ENCODE peak calls at places on chromosomes 1 and 21, in ten cellular contexts. One of them, this sample, is unnamed.

GRCh38 chr1:212257157-212257556 is 28.1 kb upstream of the PPP2R5A start:
- DNase-seq in ACHN: no peak
- DNase-seq in caudate nucleus: no peak
- DNase-seq in nucleus accumbens: no peak
- DNase-seq in pancreas: no peak
- DNase-seq in GF-D8: no peak
- DNase-seq in tibial artery: no peak
- DNase-seq in stimulated activated CD4-positive, alpha-beta T cell treated with anti-CD3 and anti-CD28 coated beads, Interleukin-4, amount 100 ng/mL, for 1 hour: no peak
- DNase-seq in NCI-H446 treated with DMSO at 0.1 percent for 48 hours: no peak
- DNase-seq in MG63: no peak
- DNase-seq in this sample: peak; percentile 84

GRCh38 chr21:45154511-45155508 is 80.4 kb downstream of the ADARB1 start:
- DNase-seq in MG63: no peak
- DNase-seq in ACHN: peak; percentile 15
- DNase-seq in tibial artery: peak; percentile 69
- DNase-seq in pancreas: no peak
- DNase-seq in NCI-H446 treated with DMSO at 0.1 percent for 48 hours: no peak
- DNase-seq in nucleus accumbens: no peak
- DNase-seq in GF-D8: no peak
- DNase-seq in stimulated activated CD4-positive, alpha-beta T cell treated with anti-CD3 and anti-CD28 coated beads, Interleukin-4, amount 100 ng/mL, for 1 hour: no peak
- DNase-seq in caudate nucleus: no peak
- DNase-seq in this sample: no peak

GRCh38 chr1:234881893-234882771 is 246.5 kb downstream of the TOMM20 start:
- DNase-seq in GF-D8: no peak
- DNase-seq in pancreas: peak; percentile 3
- DNase-seq in ACHN: no peak
- DNase-seq in nucleus accumbens: no peak
- DNase-seq in tibial artery: no peak
- DNase-seq in caudate nucleus: no peak
- DNase-seq in NCI-H446 treated with DMSO at 0.1 percent for 48 hours: no peak
- DNase-seq in MG63: no peak
- DNase-seq in stimulated activated CD4-positive, alpha-beta T cell treated with anti-CD3 and anti-CD28 coated beads, Interleukin-4, amount 100 ng/mL, for 1 hour: no peak
- DNase-seq in this sample: no peak

GRCh38 chr1:3777078-3777547 is 4.6 kb downstream of the SMIM1 start:
- DNase-seq in NCI-H446 treated with DMSO at 0.1 percent for 48 hours: no peak
- DNase-seq in tibial artery: no peak
- DNase-seq in stimulated activated CD4-positive, alpha-beta T cell treated with anti-CD3 and anti-CD28 coated beads, Interleukin-4, amount 100 ng/mL, for 1 hour: no peak
- DNase-seq in nucleus accumbens: no peak
- DNase-seq in MG63: no peak
- DNase-seq in GF-D8: no peak
- DNase-seq in ACHN: no peak
- DNase-seq in caudate nucleus: no peak
- DNase-seq in pancreas: no peak
- DNase-seq in this sample: no peak

GRCh38 chr1:39799770-39800470 is 11.3 kb upstream of the BMP8B start:
- DNase-seq in ACHN: peak; percentile 82
- DNase-seq in nucleus accumbens: peak; percentile 63
- DNase-seq in MG63: peak; percentile 71
- DNase-seq in GF-D8: peak; percentile 26
- DNase-seq in stimulated activated CD4-positive, alpha-beta T cell treated with anti-CD3 and anti-CD28 coated beads, Interleukin-4, amount 100 ng/mL, for 1 hour: peak; percentile 72
- DNase-seq in pancreas: peak; percentile 92
- DNase-seq in tibial artery: no peak
- DNase-seq in NCI-H446 treated with DMSO at 0.1 percent for 48 hours: no peak
- DNase-seq in caudate nucleus: peak; percentile 22
- DNase-seq in this sample: peak; percentile 72

GRCh38 chr1:33719771-33720670 is 143.9 kb upstream of the HMGB4 start:
- DNase-seq in caudate nucleus: no peak
- DNase-seq in stimulated activated CD4-positive, alpha-beta T cell treated with anti-CD3 and anti-CD28 coated beads, Interleukin-4, amount 100 ng/mL, for 1 hour: no peak
- DNase-seq in nucleus accumbens: no peak
- DNase-seq in MG63: no peak
- DNase-seq in tibial artery: no peak
- DNase-seq in NCI-H446 treated with DMSO at 0.1 percent for 48 hours: no peak
- DNase-seq in pancreas: no peak
- DNase-seq in ACHN: no peak
- DNase-seq in GF-D8: no peak
- DNase-seq in this sample: no peak

GRCh38 chr1:21663951-21664805 is 5.0 kb downstream of the RAP1GAP start:
- DNase-seq in caudate nucleus: no peak
- DNase-seq in nucleus accumbens: peak; percentile 35
- DNase-seq in GF-D8: no peak
- DNase-seq in MG63: no peak
- DNase-seq in ACHN: no peak
- DNase-seq in tibial artery: peak; percentile 56
- DNase-seq in pancreas: no peak
- DNase-seq in NCI-H446 treated with DMSO at 0.1 percent for 48 hours: no peak
- DNase-seq in stimulated activated CD4-positive, alpha-beta T cell treated with anti-CD3 and anti-CD28 coated beads, Interleukin-4, amount 100 ng/mL, for 1 hour: no peak
- DNase-seq in this sample: no peak

GRCh38 chr1:156214024-156214748 is 1.4 kb downstream of the PMF1 start:
- DNase-seq in ACHN: peak; percentile 25
- DNase-seq in pancreas: no peak
- DNase-seq in GF-D8: no peak
- DNase-seq in caudate nucleus: no peak
- DNase-seq in MG63: peak; percentile 54
- DNase-seq in nucleus accumbens: no peak
- DNase-seq in stimulated activated CD4-positive, alpha-beta T cell treated with anti-CD3 and anti-CD28 coated beads, Interleukin-4, amount 100 ng/mL, for 1 hour: no peak
- DNase-seq in tibial artery: no peak
- DNase-seq in NCI-H446 treated with DMSO at 0.1 percent for 48 hours: peak; percentile 17
- DNase-seq in this sample: no peak

GRCh38 chr1:232952514-232953175 is 2.2 kb downstream of the NTPCR start:
- DNase-seq in ACHN: peak; percentile 75
- DNase-seq in MG63: peak; percentile 49
- DNase-seq in stimulated activated CD4-positive, alpha-beta T cell treated with anti-CD3 and anti-CD28 coated beads, Interleukin-4, amount 100 ng/mL, for 1 hour: peak; percentile 23
- DNase-seq in tibial artery: no peak
- DNase-seq in nucleus accumbens: no peak
- DNase-seq in caudate nucleus: no peak
- DNase-seq in pancreas: no peak
- DNase-seq in GF-D8: peak; percentile 22
- DNase-seq in NCI-H446 treated with DMSO at 0.1 percent for 48 hours: peak; percentile 25
- DNase-seq in this sample: no peak

GRCh38 chr1:185398022-185398421 is 81.0 kb upstream of the IVNS1ABP start:
- DNase-seq in stimulated activated CD4-positive, alpha-beta T cell treated with anti-CD3 and anti-CD28 coated beads, Interleukin-4, amount 100 ng/mL, for 1 hour: no peak
- DNase-seq in NCI-H446 treated with DMSO at 0.1 percent for 48 hours: no peak
- DNase-seq in nucleus accumbens: no peak
- DNase-seq in tibial artery: no peak
- DNase-seq in pancreas: no peak
- DNase-seq in caudate nucleus: no peak
- DNase-seq in GF-D8: no peak
- DNase-seq in ACHN: no peak
- DNase-seq in MG63: no peak
- DNase-seq in this sample: no peak

GRCh38 chr1:205313681-205314308 is 7.8 kb downstream of the NUAK2 start:
- DNase-seq in NCI-H446 treated with DMSO at 0.1 percent for 48 hours: no peak
- DNase-seq in MG63: no peak
- DNase-seq in pancreas: no peak
- DNase-seq in ACHN: no peak
- DNase-seq in caudate nucleus: peak; percentile 27
- DNase-seq in nucleus accumbens: peak; percentile 13
- DNase-seq in GF-D8: no peak
- DNase-seq in stimulated activated CD4-positive, alpha-beta T cell treated with anti-CD3 and anti-CD28 coated beads, Interleukin-4, amount 100 ng/mL, for 1 hour: peak; percentile 20
- DNase-seq in tibial artery: peak; percentile 70
- DNase-seq in this sample: no peak

GRCh38 chr1:115255154-115255553 is 82.9 kb downstream of the NGF start:
- DNase-seq in caudate nucleus: no peak
- DNase-seq in ACHN: no peak
- DNase-seq in pancreas: no peak
- DNase-seq in tibial artery: no peak
- DNase-seq in NCI-H446 treated with DMSO at 0.1 percent for 48 hours: no peak
- DNase-seq in GF-D8: no peak
- DNase-seq in MG63: no peak
- DNase-seq in stimulated activated CD4-positive, alpha-beta T cell treated with anti-CD3 and anti-CD28 coated beads, Interleukin-4, amount 100 ng/mL, for 1 hour: no peak
- DNase-seq in nucleus accumbens: no peak
- DNase-seq in this sample: no peak

GRCh38 chr21:31862078-31862477 is 10.7 kb upstream of the HUNK start:
- DNase-seq in stimulated activated CD4-positive, alpha-beta T cell treated with anti-CD3 and anti-CD28 coated beads, Interleukin-4, amount 100 ng/mL, for 1 hour: no peak
- DNase-seq in GF-D8: no peak
- DNase-seq in nucleus accumbens: no peak
- DNase-seq in NCI-H446 treated with DMSO at 0.1 percent for 48 hours: no peak
- DNase-seq in pancreas: no peak
- DNase-seq in tibial artery: no peak
- DNase-seq in MG63: no peak
- DNase-seq in ACHN: no peak
- DNase-seq in caudate nucleus: no peak
- DNase-seq in this sample: no peak

GRCh38 chr1:87179851-87180519 is 148.7 kb upstream of the LMO4 start:
- DNase-seq in tibial artery: no peak
- DNase-seq in caudate nucleus: no peak
- DNase-seq in NCI-H446 treated with DMSO at 0.1 percent for 48 hours: no peak
- DNase-seq in nucleus accumbens: no peak
- DNase-seq in ACHN: no peak
- DNase-seq in MG63: no peak
- DNase-seq in pancreas: no peak
- DNase-seq in stimulated activated CD4-positive, alpha-beta T cell treated with anti-CD3 and anti-CD28 coated beads, Interleukin-4, amount 100 ng/mL, for 1 hour: no peak
- DNase-seq in GF-D8: peak; percentile 93
- DNase-seq in this sample: no peak

GRCh38 chr1:161427733-161428516 is 60.2 kb upstream of the CFAP126 start:
- DNase-seq in NCI-H446 treated with DMSO at 0.1 percent for 48 hours: no peak
- DNase-seq in caudate nucleus: no peak
- DNase-seq in nucleus accumbens: no peak
- DNase-seq in GF-D8: no peak
- DNase-seq in tibial artery: no peak
- DNase-seq in stimulated activated CD4-positive, alpha-beta T cell treated with anti-CD3 and anti-CD28 coated beads, Interleukin-4, amount 100 ng/mL, for 1 hour: peak; percentile 53
- DNase-seq in MG63: peak; percentile 44
- DNase-seq in ACHN: no peak
- DNase-seq in pancreas: no peak
- DNase-seq in this sample: no peak

GRCh38 chr1:187396226-187396625 is 567.5 kb downstream of the PLA2G4A start:
- DNase-seq in nucleus accumbens: no peak
- DNase-seq in ACHN: no peak
- DNase-seq in tibial artery: no peak
- DNase-seq in stimulated activated CD4-positive, alpha-beta T cell treated with anti-CD3 and anti-CD28 coated beads, Interleukin-4, amount 100 ng/mL, for 1 hour: no peak
- DNase-seq in MG63: peak; percentile 9
- DNase-seq in NCI-H446 treated with DMSO at 0.1 percent for 48 hours: no peak
- DNase-seq in pancreas: no peak
- DNase-seq in caudate nucleus: no peak
- DNase-seq in GF-D8: no peak
- DNase-seq in this sample: no peak

GRCh38 chr1:42928859-42929258 is 29.8 kb downstream of the SLC2A1 start:
- DNase-seq in GF-D8: no peak
- DNase-seq in stimulated activated CD4-positive, alpha-beta T cell treated with anti-CD3 and anti-CD28 coated beads, Interleukin-4, amount 100 ng/mL, for 1 hour: no peak
- DNase-seq in nucleus accumbens: no peak
- DNase-seq in pancreas: no peak
- DNase-seq in NCI-H446 treated with DMSO at 0.1 percent for 48 hours: no peak
- DNase-seq in tibial artery: no peak
- DNase-seq in caudate nucleus: no peak
- DNase-seq in ACHN: no peak
- DNase-seq in MG63: no peak
- DNase-seq in this sample: no peak

GRCh38 chr1:201476670-201477344 is 7.8 kb upstream of the PHLDA3 start:
- DNase-seq in caudate nucleus: no peak
- DNase-seq in NCI-H446 treated with DMSO at 0.1 percent for 48 hours: no peak
- DNase-seq in ACHN: peak; percentile 40
- DNase-seq in nucleus accumbens: no peak
- DNase-seq in GF-D8: no peak
- DNase-seq in tibial artery: no peak
- DNase-seq in stimulated activated CD4-positive, alpha-beta T cell treated with anti-CD3 and anti-CD28 coated beads, Interleukin-4, amount 100 ng/mL, for 1 hour: no peak
- DNase-seq in pancreas: no peak
- DNase-seq in MG63: peak; percentile 79
- DNase-seq in this sample: no peak

GRCh38 chr1:26493267-26493666 is 21.0 kb downstream of the HMGN2 start:
- DNase-seq in stimulated activated CD4-positive, alpha-beta T cell treated with anti-CD3 and anti-CD28 coated beads, Interleukin-4, amount 100 ng/mL, for 1 hour: no peak
- DNase-seq in nucleus accumbens: no peak
- DNase-seq in GF-D8: no peak
- DNase-seq in tibial artery: no peak
- DNase-seq in ACHN: no peak
- DNase-seq in pancreas: no peak
- DNase-seq in caudate nucleus: no peak
- DNase-seq in NCI-H446 treated with DMSO at 0.1 percent for 48 hours: no peak
- DNase-seq in MG63: no peak
- DNase-seq in this sample: no peak

GRCh38 chr1:183580281-183580682 is 10.0 kb downstream of the NCF2 start:
- DNase-seq in nucleus accumbens: no peak
- DNase-seq in pancreas: no peak
- DNase-seq in NCI-H446 treated with DMSO at 0.1 percent for 48 hours: peak; percentile 50
- DNase-seq in tibial artery: no peak
- DNase-seq in caudate nucleus: no peak
- DNase-seq in ACHN: no peak
- DNase-seq in GF-D8: peak; percentile 100
- DNase-seq in MG63: no peak
- DNase-seq in stimulated activated CD4-positive, alpha-beta T cell treated with anti-CD3 and anti-CD28 coated beads, Interleukin-4, amount 100 ng/mL, for 1 hour: no peak
- DNase-seq in this sample: no peak